ENCODE peak calls at places on chromosomes 11 and 22, in ten cellular contexts. One of them, this sample, is unnamed.

GRCh38 chr11:13098067-13098466 is 89.0 kb downstream of the RASSF10 start:
- DNase-seq in fibroblast of mammary gland: no peak
- DNase-seq in breast epithelium: peak; percentile 93
- DNase-seq in progenitor cell of endocrine pancreas: no peak
- DNase-seq in activated T-helper 1 cell treated with anti-CD3 and anti-CD28 coated beads, Interleukin-12 subunit alpha, Interleukin-12 subunit beta, Interleukin-2, Interleukin-4 antibody, amounts not matched to agents 30 ng/mL and 10 ng/mL and 1 ng/mL, durations not matched to agents 14 hours and 24 hours and 36 hours: no peak
- DNase-seq in activated naive CD8-positive, alpha-beta T cell treated with anti-CD3 and anti-CD28 coated beads for 36 hours: no peak
- DNase-seq in choroid plexus epithelial cell: no peak
- DNase-seq in activated CD4-positive, alpha-beta T cell treated with anti-CD3 and anti-CD28 coated beads, Interleukin-2, amount 50 U/mL, for 48 hours: no peak
- DNase-seq in EH: no peak
- DNase-seq in bronchial epithelial cell: peak; percentile 98
- DNase-seq in this sample: peak; percentile 26

GRCh38 chr22:22431271-22432220 is 77.0 kb downstream of the ZNF280B start:
- DNase-seq in progenitor cell of endocrine pancreas: peak; percentile 51
- DNase-seq in bronchial epithelial cell: peak; percentile 18
- DNase-seq in activated T-helper 1 cell treated with anti-CD3 and anti-CD28 coated beads, Interleukin-12 subunit alpha, Interleukin-12 subunit beta, Interleukin-2, Interleukin-4 antibody, amounts not matched to agents 30 ng/mL and 10 ng/mL and 1 ng/mL, durations not matched to agents 14 hours and 24 hours and 36 hours: peak; percentile 31
- DNase-seq in activated naive CD8-positive, alpha-beta T cell treated with anti-CD3 and anti-CD28 coated beads for 36 hours: peak; percentile 55
- DNase-seq in breast epithelium: no peak
- DNase-seq in choroid plexus epithelial cell: peak; percentile 72
- DNase-seq in fibroblast of mammary gland: peak; percentile 45
- DNase-seq in EH: peak; percentile 60
- DNase-seq in activated CD4-positive, alpha-beta T cell treated with anti-CD3 and anti-CD28 coated beads, Interleukin-2, amount 50 U/mL, for 48 hours: peak; percentile 61
- DNase-seq in this sample: peak; percentile 62

GRCh38 chr11:61045271-61045670 is 57.0 kb upstream of the CD5 start:
- DNase-seq in breast epithelium: no peak
- DNase-seq in activated naive CD8-positive, alpha-beta T cell treated with anti-CD3 and anti-CD28 coated beads for 36 hours: no peak
- DNase-seq in EH: no peak
- DNase-seq in activated CD4-positive, alpha-beta T cell treated with anti-CD3 and anti-CD28 coated beads, Interleukin-2, amount 50 U/mL, for 48 hours: no peak
- DNase-seq in progenitor cell of endocrine pancreas: no peak
- DNase-seq in choroid plexus epithelial cell: no peak
- DNase-seq in fibroblast of mammary gland: no peak
- DNase-seq in activated T-helper 1 cell treated with anti-CD3 and anti-CD28 coated beads, Interleukin-12 subunit alpha, Interleukin-12 subunit beta, Interleukin-2, Interleukin-4 antibody, amounts not matched to agents 30 ng/mL and 10 ng/mL and 1 ng/mL, durations not matched to agents 14 hours and 24 hours and 36 hours: no peak
- DNase-seq in bronchial epithelial cell: peak; percentile 73
- DNase-seq in this sample: no peak

GRCh38 chr22:41445171-41446056 is 1.2 kb downstream of the TOB2 start:
- DNase-seq in choroid plexus epithelial cell: peak; percentile 39
- DNase-seq in activated CD4-positive, alpha-beta T cell treated with anti-CD3 and anti-CD28 coated beads, Interleukin-2, amount 50 U/mL, for 48 hours: peak; percentile 31
- DNase-seq in fibroblast of mammary gland: no peak
- DNase-seq in bronchial epithelial cell: peak; percentile 22
- DNase-seq in EH: peak; percentile 23
- DNase-seq in activated T-helper 1 cell treated with anti-CD3 and anti-CD28 coated beads, Interleukin-12 subunit alpha, Interleukin-12 subunit beta, Interleukin-2, Interleukin-4 antibody, amounts not matched to agents 30 ng/mL and 10 ng/mL and 1 ng/mL, durations not matched to agents 14 hours and 24 hours and 36 hours: peak; percentile 22
- DNase-seq in breast epithelium: no peak
- DNase-seq in activated naive CD8-positive, alpha-beta T cell treated with anti-CD3 and anti-CD28 coated beads for 36 hours: peak; percentile 33
- DNase-seq in progenitor cell of endocrine pancreas: no peak
- DNase-seq in this sample: peak; percentile 72

GRCh38 chr11:27234961-27235360 is 128.1 kb downstream of the CCDC34 start:
- DNase-seq in EH: no peak
- DNase-seq in choroid plexus epithelial cell: no peak
- DNase-seq in activated T-helper 1 cell treated with anti-CD3 and anti-CD28 coated beads, Interleukin-12 subunit alpha, Interleukin-12 subunit beta, Interleukin-2, Interleukin-4 antibody, amounts not matched to agents 30 ng/mL and 10 ng/mL and 1 ng/mL, durations not matched to agents 14 hours and 24 hours and 36 hours: no peak
- DNase-seq in activated CD4-positive, alpha-beta T cell treated with anti-CD3 and anti-CD28 coated beads, Interleukin-2, amount 50 U/mL, for 48 hours: no peak
- DNase-seq in breast epithelium: no peak
- DNase-seq in progenitor cell of endocrine pancreas: no peak
- DNase-seq in activated naive CD8-positive, alpha-beta T cell treated with anti-CD3 and anti-CD28 coated beads for 36 hours: no peak
- DNase-seq in bronchial epithelial cell: no peak
- DNase-seq in fibroblast of mammary gland: no peak
- DNase-seq in this sample: no peak

GRCh38 chr22:46425011-46425410 is 89.5 kb downstream of the TRMU start:
- DNase-seq in progenitor cell of endocrine pancreas: no peak
- DNase-seq in fibroblast of mammary gland: peak; percentile 63
- DNase-seq in EH: peak; percentile 90
- DNase-seq in breast epithelium: no peak
- DNase-seq in activated CD4-positive, alpha-beta T cell treated with anti-CD3 and anti-CD28 coated beads, Interleukin-2, amount 50 U/mL, for 48 hours: no peak
- DNase-seq in activated naive CD8-positive, alpha-beta T cell treated with anti-CD3 and anti-CD28 coated beads for 36 hours: no peak
- DNase-seq in activated T-helper 1 cell treated with anti-CD3 and anti-CD28 coated beads, Interleukin-12 subunit alpha, Interleukin-12 subunit beta, Interleukin-2, Interleukin-4 antibody, amounts not matched to agents 30 ng/mL and 10 ng/mL and 1 ng/mL, durations not matched to agents 14 hours and 24 hours and 36 hours: no peak
- DNase-seq in bronchial epithelial cell: peak; percentile 73
- DNase-seq in choroid plexus epithelial cell: peak; percentile 34
- DNase-seq in this sample: no peak

GRCh38 chr11:64536396-64536935 is 54.6 kb upstream of the SLC22A12 start:
- DNase-seq in activated CD4-positive, alpha-beta T cell treated with anti-CD3 and anti-CD28 coated beads, Interleukin-2, amount 50 U/mL, for 48 hours: no peak
- DNase-seq in fibroblast of mammary gland: peak; percentile 14
- DNase-seq in choroid plexus epithelial cell: peak; percentile 33
- DNase-seq in breast epithelium: no peak
- DNase-seq in activated T-helper 1 cell treated with anti-CD3 and anti-CD28 coated beads, Interleukin-12 subunit alpha, Interleukin-12 subunit beta, Interleukin-2, Interleukin-4 antibody, amounts not matched to agents 30 ng/mL and 10 ng/mL and 1 ng/mL, durations not matched to agents 14 hours and 24 hours and 36 hours: no peak
- DNase-seq in bronchial epithelial cell: no peak
- DNase-seq in progenitor cell of endocrine pancreas: no peak
- DNase-seq in activated naive CD8-positive, alpha-beta T cell treated with anti-CD3 and anti-CD28 coated beads for 36 hours: no peak
- DNase-seq in EH: peak; percentile 87
- DNase-seq in this sample: no peak

GRCh38 chr22:42964994-42965699 is 49.8 kb downstream of the PACSIN2 start:
- DNase-seq in fibroblast of mammary gland: peak; percentile 68
- DNase-seq in breast epithelium: no peak
- DNase-seq in activated naive CD8-positive, alpha-beta T cell treated with anti-CD3 and anti-CD28 coated beads for 36 hours: peak; percentile 63
- DNase-seq in bronchial epithelial cell: no peak
- DNase-seq in EH: no peak
- DNase-seq in activated CD4-positive, alpha-beta T cell treated with anti-CD3 and anti-CD28 coated beads, Interleukin-2, amount 50 U/mL, for 48 hours: peak; percentile 54
- DNase-seq in choroid plexus epithelial cell: peak; percentile 70
- DNase-seq in progenitor cell of endocrine pancreas: no peak
- DNase-seq in activated T-helper 1 cell treated with anti-CD3 and anti-CD28 coated beads, Interleukin-12 subunit alpha, Interleukin-12 subunit beta, Interleukin-2, Interleukin-4 antibody, amounts not matched to agents 30 ng/mL and 10 ng/mL and 1 ng/mL, durations not matched to agents 14 hours and 24 hours and 36 hours: no peak
- DNase-seq in this sample: no peak

GRCh38 chr22:49365910-49366309 is 461.8 kb downstream of the BRD1 start:
- DNase-seq in choroid plexus epithelial cell: no peak
- DNase-seq in fibroblast of mammary gland: no peak
- DNase-seq in bronchial epithelial cell: no peak
- DNase-seq in progenitor cell of endocrine pancreas: no peak
- DNase-seq in breast epithelium: no peak
- DNase-seq in activated CD4-positive, alpha-beta T cell treated with anti-CD3 and anti-CD28 coated beads, Interleukin-2, amount 50 U/mL, for 48 hours: no peak
- DNase-seq in activated T-helper 1 cell treated with anti-CD3 and anti-CD28 coated beads, Interleukin-12 subunit alpha, Interleukin-12 subunit beta, Interleukin-2, Interleukin-4 antibody, amounts not matched to agents 30 ng/mL and 10 ng/mL and 1 ng/mL, durations not matched to agents 14 hours and 24 hours and 36 hours: no peak
- DNase-seq in activated naive CD8-positive, alpha-beta T cell treated with anti-CD3 and anti-CD28 coated beads for 36 hours: no peak
- DNase-seq in EH: no peak
- DNase-seq in this sample: no peak

GRCh38 chr11:133905677-133906156 is 51.1 kb downstream of the IGSF9B start:
- DNase-seq in EH: no peak
- DNase-seq in breast epithelium: no peak
- DNase-seq in bronchial epithelial cell: no peak
- DNase-seq in activated T-helper 1 cell treated with anti-CD3 and anti-CD28 coated beads, Interleukin-12 subunit alpha, Interleukin-12 subunit beta, Interleukin-2, Interleukin-4 antibody, amounts not matched to agents 30 ng/mL and 10 ng/mL and 1 ng/mL, durations not matched to agents 14 hours and 24 hours and 36 hours: no peak
- DNase-seq in choroid plexus epithelial cell: no peak
- DNase-seq in progenitor cell of endocrine pancreas: no peak
- DNase-seq in fibroblast of mammary gland: no peak
- DNase-seq in activated naive CD8-positive, alpha-beta T cell treated with anti-CD3 and anti-CD28 coated beads for 36 hours: no peak
- DNase-seq in activated CD4-positive, alpha-beta T cell treated with anti-CD3 and anti-CD28 coated beads, Interleukin-2, amount 50 U/mL, for 48 hours: no peak
- DNase-seq in this sample: no peak

GRCh38 chr11:126153999-126154398 is 57.5 kb downstream of the RPUSD4 start:
- DNase-seq in EH: peak; percentile 86
- DNase-seq in fibroblast of mammary gland: peak; percentile 64
- DNase-seq in breast epithelium: no peak
- DNase-seq in bronchial epithelial cell: no peak
- DNase-seq in choroid plexus epithelial cell: peak; percentile 18
- DNase-seq in progenitor cell of endocrine pancreas: no peak
- DNase-seq in activated CD4-positive, alpha-beta T cell treated with anti-CD3 and anti-CD28 coated beads, Interleukin-2, amount 50 U/mL, for 48 hours: no peak
- DNase-seq in activated naive CD8-positive, alpha-beta T cell treated with anti-CD3 and anti-CD28 coated beads for 36 hours: no peak
- DNase-seq in activated T-helper 1 cell treated with anti-CD3 and anti-CD28 coated beads, Interleukin-12 subunit alpha, Interleukin-12 subunit beta, Interleukin-2, Interleukin-4 antibody, amounts not matched to agents 30 ng/mL and 10 ng/mL and 1 ng/mL, durations not matched to agents 14 hours and 24 hours and 36 hours: no peak
- DNase-seq in this sample: no peak

GRCh38 chr22:23574371-23574811 is 5.7 kb downstream of the IGLL1 start:
- DNase-seq in activated naive CD8-positive, alpha-beta T cell treated with anti-CD3 and anti-CD28 coated beads for 36 hours: no peak
- DNase-seq in choroid plexus epithelial cell: no peak
- DNase-seq in breast epithelium: no peak
- DNase-seq in activated T-helper 1 cell treated with anti-CD3 and anti-CD28 coated beads, Interleukin-12 subunit alpha, Interleukin-12 subunit beta, Interleukin-2, Interleukin-4 antibody, amounts not matched to agents 30 ng/mL and 10 ng/mL and 1 ng/mL, durations not matched to agents 14 hours and 24 hours and 36 hours: no peak
- DNase-seq in progenitor cell of endocrine pancreas: no peak
- DNase-seq in activated CD4-positive, alpha-beta T cell treated with anti-CD3 and anti-CD28 coated beads, Interleukin-2, amount 50 U/mL, for 48 hours: no peak
- DNase-seq in bronchial epithelial cell: no peak
- DNase-seq in EH: no peak
- DNase-seq in fibroblast of mammary gland: no peak
- DNase-seq in this sample: no peak

GRCh38 chr22:45758603-45759002 is 87.0 kb downstream of the ATXN10 start:
- DNase-seq in activated CD4-positive, alpha-beta T cell treated with anti-CD3 and anti-CD28 coated beads, Interleukin-2, amount 50 U/mL, for 48 hours: no peak
- DNase-seq in activated naive CD8-positive, alpha-beta T cell treated with anti-CD3 and anti-CD28 coated beads for 36 hours: no peak
- DNase-seq in fibroblast of mammary gland: no peak
- DNase-seq in breast epithelium: no peak
- DNase-seq in progenitor cell of endocrine pancreas: no peak
- DNase-seq in bronchial epithelial cell: no peak
- DNase-seq in choroid plexus epithelial cell: no peak
- DNase-seq in activated T-helper 1 cell treated with anti-CD3 and anti-CD28 coated beads, Interleukin-12 subunit alpha, Interleukin-12 subunit beta, Interleukin-2, Interleukin-4 antibody, amounts not matched to agents 30 ng/mL and 10 ng/mL and 1 ng/mL, durations not matched to agents 14 hours and 24 hours and 36 hours: no peak
- DNase-seq in EH: peak; percentile 79
- DNase-seq in this sample: no peak

GRCh38 chr11:36753960-36754359 is 155.9 kb upstream of the RAG2 start:
- DNase-seq in EH: no peak
- DNase-seq in activated CD4-positive, alpha-beta T cell treated with anti-CD3 and anti-CD28 coated beads, Interleukin-2, amount 50 U/mL, for 48 hours: no peak
- DNase-seq in choroid plexus epithelial cell: no peak
- DNase-seq in activated naive CD8-positive, alpha-beta T cell treated with anti-CD3 and anti-CD28 coated beads for 36 hours: no peak
- DNase-seq in progenitor cell of endocrine pancreas: no peak
- DNase-seq in activated T-helper 1 cell treated with anti-CD3 and anti-CD28 coated beads, Interleukin-12 subunit alpha, Interleukin-12 subunit beta, Interleukin-2, Interleukin-4 antibody, amounts not matched to agents 30 ng/mL and 10 ng/mL and 1 ng/mL, durations not matched to agents 14 hours and 24 hours and 36 hours: no peak
- DNase-seq in fibroblast of mammary gland: no peak
- DNase-seq in bronchial epithelial cell: no peak
- DNase-seq in breast epithelium: no peak
- DNase-seq in this sample: no peak

GRCh38 chr11:30741039-30741550 is 154.9 kb upstream of the MPPED2 start:
- DNase-seq in bronchial epithelial cell: peak; percentile 33
- DNase-seq in activated T-helper 1 cell treated with anti-CD3 and anti-CD28 coated beads, Interleukin-12 subunit alpha, Interleukin-12 subunit beta, Interleukin-2, Interleukin-4 antibody, amounts not matched to agents 30 ng/mL and 10 ng/mL and 1 ng/mL, durations not matched to agents 14 hours and 24 hours and 36 hours: no peak
- DNase-seq in breast epithelium: no peak
- DNase-seq in activated CD4-positive, alpha-beta T cell treated with anti-CD3 and anti-CD28 coated beads, Interleukin-2, amount 50 U/mL, for 48 hours: no peak
- DNase-seq in progenitor cell of endocrine pancreas: no peak
- DNase-seq in choroid plexus epithelial cell: peak; percentile 35
- DNase-seq in EH: peak; percentile 33
- DNase-seq in activated naive CD8-positive, alpha-beta T cell treated with anti-CD3 and anti-CD28 coated beads for 36 hours: no peak
- DNase-seq in fibroblast of mammary gland: peak; percentile 53
- DNase-seq in this sample: no peak

GRCh38 chr22:19960491-19961200 is 19.0 kb upstream of the TXNRD2 start:
- DNase-seq in activated T-helper 1 cell treated with anti-CD3 and anti-CD28 coated beads, Interleukin-12 subunit alpha, Interleukin-12 subunit beta, Interleukin-2, Interleukin-4 antibody, amounts not matched to agents 30 ng/mL and 10 ng/mL and 1 ng/mL, durations not matched to agents 14 hours and 24 hours and 36 hours: no peak
- DNase-seq in breast epithelium: no peak
- DNase-seq in EH: no peak
- DNase-seq in activated naive CD8-positive, alpha-beta T cell treated with anti-CD3 and anti-CD28 coated beads for 36 hours: peak; percentile 0
- DNase-seq in choroid plexus epithelial cell: no peak
- DNase-seq in bronchial epithelial cell: no peak
- DNase-seq in progenitor cell of endocrine pancreas: no peak
- DNase-seq in activated CD4-positive, alpha-beta T cell treated with anti-CD3 and anti-CD28 coated beads, Interleukin-2, amount 50 U/mL, for 48 hours: no peak
- DNase-seq in fibroblast of mammary gland: no peak
- DNase-seq in this sample: peak; percentile 2

GRCh38 chr11:115985896-115986295 is 481.7 kb upstream of the CADM1 start:
- DNase-seq in activated naive CD8-positive, alpha-beta T cell treated with anti-CD3 and anti-CD28 coated beads for 36 hours: no peak
- DNase-seq in EH: no peak
- DNase-seq in breast epithelium: no peak
- DNase-seq in progenitor cell of endocrine pancreas: no peak
- DNase-seq in bronchial epithelial cell: no peak
- DNase-seq in fibroblast of mammary gland: no peak
- DNase-seq in choroid plexus epithelial cell: no peak
- DNase-seq in activated CD4-positive, alpha-beta T cell treated with anti-CD3 and anti-CD28 coated beads, Interleukin-2, amount 50 U/mL, for 48 hours: no peak
- DNase-seq in activated T-helper 1 cell treated with anti-CD3 and anti-CD28 coated beads, Interleukin-12 subunit alpha, Interleukin-12 subunit beta, Interleukin-2, Interleukin-4 antibody, amounts not matched to agents 30 ng/mL and 10 ng/mL and 1 ng/mL, durations not matched to agents 14 hours and 24 hours and 36 hours: no peak
- DNase-seq in this sample: no peak

GRCh38 chr11:113096661-113097060 is 135.4 kb downstream of the NCAM1 start:
- DNase-seq in choroid plexus epithelial cell: no peak
- DNase-seq in EH: no peak
- DNase-seq in breast epithelium: no peak
- DNase-seq in fibroblast of mammary gland: no peak
- DNase-seq in bronchial epithelial cell: no peak
- DNase-seq in activated CD4-positive, alpha-beta T cell treated with anti-CD3 and anti-CD28 coated beads, Interleukin-2, amount 50 U/mL, for 48 hours: no peak
- DNase-seq in activated T-helper 1 cell treated with anti-CD3 and anti-CD28 coated beads, Interleukin-12 subunit alpha, Interleukin-12 subunit beta, Interleukin-2, Interleukin-4 antibody, amounts not matched to agents 30 ng/mL and 10 ng/mL and 1 ng/mL, durations not matched to agents 14 hours and 24 hours and 36 hours: no peak
- DNase-seq in activated naive CD8-positive, alpha-beta T cell treated with anti-CD3 and anti-CD28 coated beads for 36 hours: no peak
- DNase-seq in progenitor cell of endocrine pancreas: no peak
- DNase-seq in this sample: no peak

GRCh38 chr22:38865201-38866023 is 6.6 kb downstream of the CBX6 start:
- DNase-seq in activated CD4-positive, alpha-beta T cell treated with anti-CD3 and anti-CD28 coated beads, Interleukin-2, amount 50 U/mL, for 48 hours: no peak
- DNase-seq in bronchial epithelial cell: no peak
- DNase-seq in activated T-helper 1 cell treated with anti-CD3 and anti-CD28 coated beads, Interleukin-12 subunit alpha, Interleukin-12 subunit beta, Interleukin-2, Interleukin-4 antibody, amounts not matched to agents 30 ng/mL and 10 ng/mL and 1 ng/mL, durations not matched to agents 14 hours and 24 hours and 36 hours: no peak
- DNase-seq in fibroblast of mammary gland: no peak
- DNase-seq in breast epithelium: no peak
- DNase-seq in choroid plexus epithelial cell: no peak
- DNase-seq in activated naive CD8-positive, alpha-beta T cell treated with anti-CD3 and anti-CD28 coated beads for 36 hours: no peak
- DNase-seq in EH: no peak
- DNase-seq in progenitor cell of endocrine pancreas: no peak
- DNase-seq in this sample: no peak

GRCh38 chr11:42772886-42773285 is 538.9 kb upstream of the API5 start:
- DNase-seq in bronchial epithelial cell: no peak
- DNase-seq in EH: no peak
- DNase-seq in activated T-helper 1 cell treated with anti-CD3 and anti-CD28 coated beads, Interleukin-12 subunit alpha, Interleukin-12 subunit beta, Interleukin-2, Interleukin-4 antibody, amounts not matched to agents 30 ng/mL and 10 ng/mL and 1 ng/mL, durations not matched to agents 14 hours and 24 hours and 36 hours: no peak
- DNase-seq in activated naive CD8-positive, alpha-beta T cell treated with anti-CD3 and anti-CD28 coated beads for 36 hours: no peak
- DNase-seq in choroid plexus epithelial cell: no peak
- DNase-seq in breast epithelium: no peak
- DNase-seq in activated CD4-positive, alpha-beta T cell treated with anti-CD3 and anti-CD28 coated beads, Interleukin-2, amount 50 U/mL, for 48 hours: no peak
- DNase-seq in progenitor cell of endocrine pancreas: no peak
- DNase-seq in fibroblast of mammary gland: no peak
- DNase-seq in this sample: no peak

GRCh38 chr11:45323598-45324249 is 37.6 kb upstream of the SYT13 start:
- DNase-seq in progenitor cell of endocrine pancreas: no peak
- DNase-seq in choroid plexus epithelial cell: no peak
- DNase-seq in EH: no peak
- DNase-seq in bronchial epithelial cell: no peak
- DNase-seq in fibroblast of mammary gland: no peak
- DNase-seq in activated CD4-positive, alpha-beta T cell treated with anti-CD3 and anti-CD28 coated beads, Interleukin-2, amount 50 U/mL, for 48 hours: no peak
- DNase-seq in breast epithelium: no peak
- DNase-seq in activated T-helper 1 cell treated with anti-CD3 and anti-CD28 coated beads, Interleukin-12 subunit alpha, Interleukin-12 subunit beta, Interleukin-2, Interleukin-4 antibody, amounts not matched to agents 30 ng/mL and 10 ng/mL and 1 ng/mL, durations not matched to agents 14 hours and 24 hours and 36 hours: no peak
- DNase-seq in activated naive CD8-positive, alpha-beta T cell treated with anti-CD3 and anti-CD28 coated beads for 36 hours: no peak
- DNase-seq in this sample: no peak

GRCh38 chr22:47168441-47168840 is 406.0 kb downstream of the TBC1D22A start:
- DNase-seq in activated naive CD8-positive, alpha-beta T cell treated with anti-CD3 and anti-CD28 coated beads for 36 hours: no peak
- DNase-seq in EH: no peak
- DNase-seq in choroid plexus epithelial cell: no peak
- DNase-seq in fibroblast of mammary gland: no peak
- DNase-seq in activated CD4-positive, alpha-beta T cell treated with anti-CD3 and anti-CD28 coated beads, Interleukin-2, amount 50 U/mL, for 48 hours: no peak
- DNase-seq in bronchial epithelial cell: no peak
- DNase-seq in progenitor cell of endocrine pancreas: no peak
- DNase-seq in activated T-helper 1 cell treated with anti-CD3 and anti-CD28 coated beads, Interleukin-12 subunit alpha, Interleukin-12 subunit beta, Interleukin-2, Interleukin-4 antibody, amounts not matched to agents 30 ng/mL and 10 ng/mL and 1 ng/mL, durations not matched to agents 14 hours and 24 hours and 36 hours: no peak
- DNase-seq in breast epithelium: no peak
- DNase-seq in this sample: no peak

GRCh38 chr11:70780246-70780535 is 381.9 kb downstream of the CTTN start:
- DNase-seq in activated CD4-positive, alpha-beta T cell treated with anti-CD3 and anti-CD28 coated beads, Interleukin-2, amount 50 U/mL, for 48 hours: no peak
- DNase-seq in fibroblast of mammary gland: no peak
- DNase-seq in breast epithelium: no peak
- DNase-seq in activated naive CD8-positive, alpha-beta T cell treated with anti-CD3 and anti-CD28 coated beads for 36 hours: no peak
- DNase-seq in EH: no peak
- DNase-seq in choroid plexus epithelial cell: no peak
- DNase-seq in bronchial epithelial cell: no peak
- DNase-seq in progenitor cell of endocrine pancreas: no peak
- DNase-seq in activated T-helper 1 cell treated with anti-CD3 and anti-CD28 coated beads, Interleukin-12 subunit alpha, Interleukin-12 subunit beta, Interleukin-2, Interleukin-4 antibody, amounts not matched to agents 30 ng/mL and 10 ng/mL and 1 ng/mL, durations not matched to agents 14 hours and 24 hours and 36 hours: no peak
- DNase-seq in this sample: no peak

GRCh38 chr11:111230122-111230465 is 15.4 kb upstream of the POU2AF2 start:
- DNase-seq in bronchial epithelial cell: peak; percentile 5
- DNase-seq in choroid plexus epithelial cell: no peak
- DNase-seq in fibroblast of mammary gland: no peak
- DNase-seq in breast epithelium: no peak
- DNase-seq in EH: no peak
- DNase-seq in activated naive CD8-positive, alpha-beta T cell treated with anti-CD3 and anti-CD28 coated beads for 36 hours: no peak
- DNase-seq in activated CD4-positive, alpha-beta T cell treated with anti-CD3 and anti-CD28 coated beads, Interleukin-2, amount 50 U/mL, for 48 hours: no peak
- DNase-seq in progenitor cell of endocrine pancreas: no peak
- DNase-seq in activated T-helper 1 cell treated with anti-CD3 and anti-CD28 coated beads, Interleukin-12 subunit alpha, Interleukin-12 subunit beta, Interleukin-2, Interleukin-4 antibody, amounts not matched to agents 30 ng/mL and 10 ng/mL and 1 ng/mL, durations not matched to agents 14 hours and 24 hours and 36 hours: no peak
- DNase-seq in this sample: no peak

GRCh38 chr11:121895919-121896318 is 220.1 kb downstream of the BLID start:
- DNase-seq in activated CD4-positive, alpha-beta T cell treated with anti-CD3 and anti-CD28 coated beads, Interleukin-2, amount 50 U/mL, for 48 hours: no peak
- DNase-seq in fibroblast of mammary gland: peak; percentile 48
- DNase-seq in progenitor cell of endocrine pancreas: no peak
- DNase-seq in choroid plexus epithelial cell: no peak
- DNase-seq in activated T-helper 1 cell treated with anti-CD3 and anti-CD28 coated beads, Interleukin-12 subunit alpha, Interleukin-12 subunit beta, Interleukin-2, Interleukin-4 antibody, amounts not matched to agents 30 ng/mL and 10 ng/mL and 1 ng/mL, durations not matched to agents 14 hours and 24 hours and 36 hours: no peak
- DNase-seq in activated naive CD8-positive, alpha-beta T cell treated with anti-CD3 and anti-CD28 coated beads for 36 hours: no peak
- DNase-seq in EH: peak; percentile 87
- DNase-seq in breast epithelium: no peak
- DNase-seq in bronchial epithelial cell: peak; percentile 58
- DNase-seq in this sample: no peak

GRCh38 chr11:122172352-122173073 is 56.5 kb upstream of the BLID start:
- DNase-seq in choroid plexus epithelial cell: peak; percentile 60
- DNase-seq in EH: peak; percentile 38
- DNase-seq in activated CD4-positive, alpha-beta T cell treated with anti-CD3 and anti-CD28 coated beads, Interleukin-2, amount 50 U/mL, for 48 hours: no peak
- DNase-seq in bronchial epithelial cell: no peak
- DNase-seq in activated T-helper 1 cell treated with anti-CD3 and anti-CD28 coated beads, Interleukin-12 subunit alpha, Interleukin-12 subunit beta, Interleukin-2, Interleukin-4 antibody, amounts not matched to agents 30 ng/mL and 10 ng/mL and 1 ng/mL, durations not matched to agents 14 hours and 24 hours and 36 hours: no peak
- DNase-seq in breast epithelium: no peak
- DNase-seq in progenitor cell of endocrine pancreas: no peak
- DNase-seq in activated naive CD8-positive, alpha-beta T cell treated with anti-CD3 and anti-CD28 coated beads for 36 hours: no peak
- DNase-seq in fibroblast of mammary gland: no peak
- DNase-seq in this sample: no peak

GRCh38 chr11:44788536-44789227 is 61.9 kb downstream of the TSPAN18 start:
- DNase-seq in EH: peak; percentile 39
- DNase-seq in activated T-helper 1 cell treated with anti-CD3 and anti-CD28 coated beads, Interleukin-12 subunit alpha, Interleukin-12 subunit beta, Interleukin-2, Interleukin-4 antibody, amounts not matched to agents 30 ng/mL and 10 ng/mL and 1 ng/mL, durations not matched to agents 14 hours and 24 hours and 36 hours: no peak
- DNase-seq in choroid plexus epithelial cell: peak; percentile 60
- DNase-seq in bronchial epithelial cell: no peak
- DNase-seq in progenitor cell of endocrine pancreas: no peak
- DNase-seq in activated CD4-positive, alpha-beta T cell treated with anti-CD3 and anti-CD28 coated beads, Interleukin-2, amount 50 U/mL, for 48 hours: no peak
- DNase-seq in activated naive CD8-positive, alpha-beta T cell treated with anti-CD3 and anti-CD28 coated beads for 36 hours: no peak
- DNase-seq in fibroblast of mammary gland: no peak
- DNase-seq in breast epithelium: no peak
- DNase-seq in this sample: no peak

GRCh38 chr11:111417011-111417765 is 38.1 kb upstream of the POU2AF1 start:
- DNase-seq in activated T-helper 1 cell treated with anti-CD3 and anti-CD28 coated beads, Interleukin-12 subunit alpha, Interleukin-12 subunit beta, Interleukin-2, Interleukin-4 antibody, amounts not matched to agents 30 ng/mL and 10 ng/mL and 1 ng/mL, durations not matched to agents 14 hours and 24 hours and 36 hours: no peak
- DNase-seq in fibroblast of mammary gland: peak; percentile 18
- DNase-seq in bronchial epithelial cell: peak; percentile 21
- DNase-seq in progenitor cell of endocrine pancreas: no peak
- DNase-seq in activated CD4-positive, alpha-beta T cell treated with anti-CD3 and anti-CD28 coated beads, Interleukin-2, amount 50 U/mL, for 48 hours: no peak
- DNase-seq in choroid plexus epithelial cell: peak; percentile 12
- DNase-seq in activated naive CD8-positive, alpha-beta T cell treated with anti-CD3 and anti-CD28 coated beads for 36 hours: peak; percentile 24
- DNase-seq in breast epithelium: no peak
- DNase-seq in EH: no peak
- DNase-seq in this sample: peak; percentile 73

This sample was measured in thyroid gland.